ENCODE peak calls at places on chromosome 1, in eight cellular contexts. B is pancreas; C is CD4-positive, alpha-beta memory T cell; D is NT2/D1; W is PC-3; T is thoracic aorta; U is psoas muscle; N is GM23248. Y is an unnamed sample. For H3K4me1, the result is how much of the 10 kb centered on the place peaks cover.

GRCh38 chr1:230752407-230752806 is 5.2 kb downstream of the CAPN9 start:
- DNase-seq in B (no peak), C (no peak), D (no peak), W (peak), T (no peak), U (no peak), N (no peak), Y (no peak)

GRCh38 chr1:43883321-43883720 is 50.3 kb upstream of the ARTN start:
- DNase-seq in B (no peak), C (no peak), D (no peak), W (no peak), T (no peak), U (no peak), N (no peak), Y (no peak)

GRCh38 chr1:199044191-199044590 is 405.4 kb downstream of the PTPRC start:
- DNase-seq in B (no peak), C (no peak), D (no peak), W (no peak), T (no peak), U (no peak), N (no peak), Y (no peak)

GRCh38 chr1:15618685-15619525 is 1.6 kb downstream of the DDI2 start:
- DNase-seq in B (no peak), C (no peak), D (no peak), W (peak), T (no peak), U (no peak), N (peak), Y (no peak)

GRCh38 chr1:204087893-204088528 is 15.1 kb downstream of the SOX13 start:
- DNase-seq in B (peak), C (no peak), D (no peak), W (no peak), T (no peak), U (peak), N (peak), Y (no peak)

GRCh38 chr1:58720680-58721079 is 20.8 kb upstream of the MYSM1 start:
- DNase-seq in B (no peak), C (no peak), D (no peak), W (no peak), T (no peak), U (no peak), N (peak), Y (no peak)

GRCh38 chr1:224498574-224499170 is 64.1 kb upstream of the WDR26 start:
- DNase-seq in B (no peak), C (no peak), D (peak), W (peak), T (no peak), U (no peak), N (peak), Y (peak)

GRCh38 chr1:71307451-71307850 is 226.6 kb upstream of the ZRANB2 start:
- DNase-seq in B (no peak), C (no peak), D (peak), W (peak), T (no peak), U (no peak), N (peak), Y (peak)

GRCh38 chr1:212147581-212148033 is 112.1 kb downstream of the DTL start:
- DNase-seq in B (no peak), C (no peak), D (no peak), W (peak), T (no peak), U (no peak), N (no peak), Y (no peak)

GRCh38 chr1:223776075-223776814 is 63.9 kb downstream of the CAPN2 start:
- DNase-seq in B (no peak), C (peak), D (no peak), W (peak), T (no peak), U (no peak), N (peak), Y (no peak)

GRCh38 chr1:208077232-208077751 is 166.4 kb upstream of the CD34 start:
- DNase-seq in B (no peak), C (no peak), D (no peak), W (no peak), T (no peak), U (no peak), N (no peak), Y (no peak)

GRCh38 chr1:5949074-5949760 is 43.0 kb downstream of the NPHP4 start:
- DNase-seq in B (no peak), C (no peak), D (no peak), W (peak), T (no peak), U (no peak), N (no peak), Y (peak)

GRCh38 chr1:228037401-228038386 is 30.9 kb downstream of the WNT3A start:
- DNase-seq in B (no peak), C (no peak), D (no peak), W (no peak), T (no peak), U (peak), N (peak), Y (peak)

GRCh38 chr1:18351735-18352134 is 129.0 kb upstream of the KLHDC7A start:
- DNase-seq in B (no peak), C (no peak), D (no peak), W (no peak), T (no peak), U (no peak), N (no peak), Y (no peak)

GRCh38 chr1:171210355-171210754 is 25.3 kb downstream of the FMO2 start:
- DNase-seq in B (no peak), C (no peak), D (no peak), W (no peak), T (no peak), U (no peak), N (no peak), Y (no peak)

GRCh38 chr1:47687618-47687940 is 249.7 kb downstream of the FOXD2 start:
- DNase-seq in B (no peak), C (no peak), D (no peak), W (no peak), T (no peak), U (no peak), N (no peak), Y (no peak)

GRCh38 chr1:230157409-230158390 is 90.7 kb downstream of the GALNT2 start:
- DNase-seq in B (no peak), C (no peak), D (no peak), W (peak), T (no peak), U (no peak), N (no peak), Y (no peak)

GRCh38 chr1:180387413-180387812 is 115.0 kb downstream of the ACBD6 start:
- DNase-seq in B (no peak), C (no peak), D (no peak), W (no peak), T (no peak), U (no peak), N (no peak), Y (no peak)

GRCh38 chr1:10950316-10951172 is 61.9 kb upstream of the TARDBP start:
- DNase-seq in B (no peak), C (no peak), D (no peak), W (no peak), T (no peak), U (no peak), N (peak), Y (no peak)

GRCh38 chr1:228972576-228972975 is 237.3 kb downstream of the RHOU start:
- DNase-seq in B (no peak), C (no peak), D (no peak), W (no peak), T (no peak), U (no peak), N (no peak), Y (no peak)

GRCh38 chr1:225555821-225556220 is 97.1 kb downstream of the ENAH start:
- DNase-seq in B (no peak), C (no peak), D (no peak), W (no peak), T (no peak), U (no peak), N (no peak), Y (no peak)

GRCh38 chr1:95287825-95288224 is 53.8 kb downstream of the RWDD3 start:
- DNase-seq in B (no peak), C (no peak), D (no peak), W (peak), T (no peak), U (no peak), N (no peak), Y (no peak)

GRCh38 chr1:4658643-4659042 is 4.2 kb downstream of the AJAP1 start:
- DNase-seq in B (no peak), C (no peak), D (no peak), W (no peak), T (no peak), U (peak), N (no peak), Y (peak)

GRCh38 chr1:198232940-198233675 is 76.3 kb downstream of the NEK7 start:
- DNase-seq in B (no peak), C (no peak), D (no peak), W (no peak), T (no peak), U (no peak), N (no peak), Y (no peak)

GRCh38 chr1:197399691-197400521 is 131.9 kb downstream of the CRB1 start:
- DNase-seq in B (no peak), C (peak), D (peak), W (peak), T (no peak), U (no peak), N (peak), Y (no peak)

GRCh38 chr1:102863704-102864103 is 244.6 kb downstream of the COL11A1 start:
- DNase-seq in B (no peak), C (no peak), D (no peak), W (no peak), T (no peak), U (no peak), N (no peak), Y (no peak)

GRCh38 chr1:99180343-99180808 is 83.9 kb upstream of the PLPPR4 start:
- DNase-seq in B (peak), C (peak), D (peak), W (peak), T (peak), U (no peak), N (peak), Y (no peak)

GRCh38 chr1:41742219-41742618 is 176.5 kb downstream of the HIVEP3 start:
- DNase-seq in B (no peak), C (no peak), D (no peak), W (peak), T (no peak), U (no peak), N (peak), Y (peak)

GRCh38 chr1:95013948-95014574 is 58.7 kb downstream of the ALG14 start:
- DNase-seq in B (no peak), C (no peak), D (no peak), W (peak), T (no peak), U (no peak), N (no peak), Y (no peak)

GRCh38 chr1:217253985-217254384 is 376.9 kb downstream of the GPATCH2 start:
- DNase-seq in B (no peak), C (no peak), D (no peak), W (no peak), T (no peak), U (no peak), N (no peak), Y (no peak)

GRCh38 chr1:24929876-24930702 is at the start of gene RUNX3:
- DNase-seq in B (no peak), C (peak), D (no peak), W (peak), T (no peak), U (peak), N (peak), Y (peak)
- H3K4me1 ChIP-seq in B (under half), C (half or more), D (under half), W (under half), T (under half), U (under half), N (under half), Y (under half)

GRCh38 chr1:147636314-147636713 is 34.0 kb downstream of the ACP6 start:
- DNase-seq in B (no peak), C (no peak), D (no peak), W (no peak), T (no peak), U (no peak), N (no peak), Y (no peak)

GRCh38 chr1:147641291-147641690 is 29.0 kb downstream of the ACP6 start:
- DNase-seq in B (no peak), C (no peak), D (no peak), W (no peak), T (no peak), U (no peak), N (peak), Y (no peak)

GRCh38 chr1:147643974-147644373 is 26.4 kb downstream of the ACP6 start:
- DNase-seq in B (no peak), C (no peak), D (no peak), W (no peak), T (no peak), U (no peak), N (no peak), Y (no peak)

GRCh38 chr1:147641695-147642592 is 28.4 kb downstream of the ACP6 start:
- DNase-seq in B (no peak), C (peak), D (peak), W (peak), T (peak), U (no peak), N (peak), Y (no peak)

DNA sequence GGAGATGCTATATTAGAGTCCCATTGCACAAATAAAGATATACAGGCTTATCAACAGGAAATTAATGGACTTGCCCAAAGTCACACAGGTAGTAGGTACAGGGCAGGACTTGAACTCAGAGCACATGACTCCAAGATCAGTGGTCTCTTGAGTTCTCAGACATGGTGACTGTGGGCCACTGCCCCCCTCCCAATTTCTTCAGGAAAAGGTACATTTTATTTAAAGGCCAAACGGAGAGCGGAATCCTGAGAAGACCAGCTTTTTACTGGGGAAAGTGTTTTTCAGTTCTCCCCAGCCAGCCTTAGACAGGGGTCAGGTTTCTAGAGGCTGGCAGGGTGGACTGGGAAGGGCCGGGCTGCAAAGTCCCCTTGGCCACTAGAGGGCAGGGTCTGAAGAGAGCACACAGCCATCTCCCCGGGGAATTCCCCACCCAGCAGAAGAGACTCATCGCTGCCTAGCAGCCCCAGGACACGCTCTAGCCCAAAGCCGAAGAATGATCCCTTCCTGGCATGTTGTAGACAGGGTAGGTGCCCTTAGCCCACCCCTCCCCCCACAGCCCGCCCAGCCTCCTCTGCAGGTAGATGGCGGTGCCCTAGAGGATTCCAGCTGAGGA is 29.7 kb downstream of the ACP6 start:
- DNase-seq in B (peak), C (peak), D (peak), W (peak), T (no peak), U (peak), N (peak), Y (peak)
- H3K4me1 ChIP-seq in B (under half), C (under half), D (under half), W (under half), T (under half), U (under half), N (under half), Y (under half)

GRCh38 chr1:16721871-16722641 is 18.3 kb upstream of the RNU1-4 start:
- DNase-seq in B (no peak), C (peak), D (no peak), W (peak), T (no peak), U (no peak), N (no peak), Y (peak)
- H3K4me1 ChIP-seq in B (under half), C (under half), D (under half), W (under half), T (under half), U (under half), N (under half), Y (under half)

GRCh38 chr1:26853156-26853555 is 9.8 kb upstream of the SFN start:
- DNase-seq in B (peak), C (peak), D (peak), W (peak), T (peak), U (peak), N (peak), Y (peak)
- H3K4me1 ChIP-seq in B (under half), C (under half), D (under half), W (half or more), T (under half), U (under half), N (under half), Y (under half)

GRCh38 chr1:107897428-107898339 is 67.3 kb downstream of the VAV3 start:
- DNase-seq in B (no peak), C (no peak), D (no peak), W (no peak), T (no peak), U (no peak), N (no peak), Y (peak)
- H3K4me1 ChIP-seq in B (under half), C (under half), D (under half), W (under half), T (under half), U (under half), N (under half), Y (under half)

DNA sequence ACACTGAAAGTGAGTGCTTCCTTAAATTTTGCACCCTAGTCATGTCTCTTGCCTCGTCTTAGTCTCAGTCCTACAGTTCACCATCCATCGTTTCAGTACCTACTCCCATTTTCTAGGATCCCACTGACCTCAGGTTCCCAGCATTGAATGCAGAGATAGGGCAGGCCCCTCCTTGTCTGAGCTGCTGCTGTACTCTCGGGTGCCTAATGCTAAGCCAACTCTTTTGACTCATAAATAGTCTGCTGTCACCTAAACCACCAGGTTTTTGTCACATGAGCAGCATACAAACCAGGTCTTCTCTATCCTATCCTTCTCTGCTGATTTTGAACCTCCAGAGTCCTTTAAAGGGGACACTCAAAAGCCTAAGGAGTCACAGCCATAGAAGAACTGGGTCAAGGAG is 3.0 kb downstream of the ARHGAP30 start:
- DNase-seq in B (no peak), C (peak), D (no peak), W (no peak), T (no peak), U (no peak), N (no peak), Y (no peak)
- H3K4me1 ChIP-seq in B (under half), C (half or more), D (under half), W (under half), T (under half), U (under half), N (under half), Y (under half)

DNA sequence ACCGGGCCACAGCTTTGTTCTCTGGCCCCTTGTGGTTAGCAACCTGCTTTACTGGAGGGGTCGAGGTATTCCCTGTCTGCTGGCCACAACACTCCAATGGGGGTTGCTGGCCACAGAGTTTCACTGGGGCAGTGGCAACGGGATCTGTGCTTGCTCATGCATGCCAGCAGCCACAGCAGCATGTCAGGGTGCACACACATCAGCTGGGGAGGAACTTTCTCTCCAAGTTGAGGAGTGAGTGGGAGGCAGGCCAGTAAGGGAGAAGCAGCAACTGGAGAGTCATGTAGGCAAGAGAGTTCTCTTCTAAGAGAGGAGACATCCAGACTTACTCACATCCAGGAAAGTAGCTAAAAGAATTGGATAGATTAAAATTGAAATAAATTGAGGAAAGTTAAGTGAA is 38.0 kb downstream of the SAMD13 start:
- DNase-seq in B (no peak), C (no peak), D (no peak), W (no peak), T (no peak), U (no peak), N (peak), Y (peak)
- H3K4me1 ChIP-seq in B (under half), C (under half), D (under half), W (under half), T (under half), U (under half), N (under half), Y (under half)